ENCODE peak calls at places on chromosomes 4 and X, in five cellular contexts. U, Y, T, M and F are unnamed samples.

GRCh38 chr4:155179216-155179615 is 29.2 kb upstream of the NPY2R start:
- DNase-seq in U (no peak), Y (peak), T (no peak), M (no peak), F (no peak)

GRCh38 chrX:151505796-151506195 is 57.7 kb upstream of the PASD1 start:
- DNase-seq in U (no peak), Y (peak), T (peak), M (no peak), F (no peak)

GRCh38 chr4:121375262-121375661 is 5.6 kb downstream of the QRFPR start:
- DNase-seq in U (no peak), Y (peak), T (no peak), M (no peak), F (no peak)

GRCh38 chr4:131054489-131055019 is 1958.6 kb downstream of the C4orf33 start:
- DNase-seq in U (no peak), Y (no peak), T (no peak), M (no peak), F (no peak)

GRCh38 chr4:12500409-12500808 is 983.7 kb downstream of the RAB28 start:
- DNase-seq in U (no peak), Y (no peak), T (no peak), M (no peak), F (no peak)

GRCh38 chr4:110540606-110541440 is 64.9 kb downstream of the ENPEP start:
- DNase-seq in U (peak), Y (peak), T (no peak), M (no peak), F (no peak)

GRCh38 chrX:110086916-110087484 is 84.1 kb downstream of the TMEM164 start:
- DNase-seq in U (peak), Y (no peak), T (no peak), M (no peak), F (no peak)

GRCh38 chrX:149527705-149528104 is 13.1 kb upstream of the EOLA1 start:
- DNase-seq in U (no peak), Y (peak), T (peak), M (no peak), F (no peak)

GRCh38 chr4:82371398-82371972 is 2.3 kb downstream of the HNRNPD start:
- DNase-seq in U (no peak), Y (peak), T (no peak), M (no peak), F (no peak)

GRCh38 chr4:72714482-72715279 is 145.7 kb upstream of the ADAMTS3 start:
- DNase-seq in U (no peak), Y (no peak), T (no peak), M (no peak), F (no peak)

GRCh38 chrX:154064637-154065435 is 32.7 kb downstream of the MECP2 start:
- DNase-seq in U (no peak), Y (no peak), T (no peak), M (no peak), F (no peak)

GRCh38 chr4:25788839-25789238 is 73.9 kb downstream of the SEL1L3 start:
- DNase-seq in U (no peak), Y (no peak), T (no peak), M (no peak), F (no peak)

GRCh38 chr4:25795091-25795490 is 67.7 kb downstream of the SEL1L3 start:
- DNase-seq in U (no peak), Y (no peak), T (no peak), M (no peak), F (no peak)

GRCh38 chr4:25790024-25790423 is 72.8 kb downstream of the SEL1L3 start:
- DNase-seq in U (no peak), Y (no peak), T (no peak), M (peak), F (no peak)

GRCh38 chr4:25792843-25793242 is 69.9 kb downstream of the SEL1L3 start:
- DNase-seq in U (no peak), Y (no peak), T (no peak), M (peak), F (no peak)

GRCh38 chr4:25792200-25792791 is 70.5 kb downstream of the SEL1L3 start:
- DNase-seq in U (no peak), Y (peak), T (peak), M (peak), F (no peak)
- TF ChIP-seq CTCF in U (peak), Y (peak), T (peak), M (no peak), F (peak)

GRCh38 chrX:86946569-86946968 is 571.0 kb upstream of the KLHL4 start:
- DNase-seq in U (no peak), Y (peak), T (peak), M (no peak), F (peak)
- TF ChIP-seq CTCF in U (no peak), Y (peak), T (peak), M (no peak), F (peak)

DNA sequence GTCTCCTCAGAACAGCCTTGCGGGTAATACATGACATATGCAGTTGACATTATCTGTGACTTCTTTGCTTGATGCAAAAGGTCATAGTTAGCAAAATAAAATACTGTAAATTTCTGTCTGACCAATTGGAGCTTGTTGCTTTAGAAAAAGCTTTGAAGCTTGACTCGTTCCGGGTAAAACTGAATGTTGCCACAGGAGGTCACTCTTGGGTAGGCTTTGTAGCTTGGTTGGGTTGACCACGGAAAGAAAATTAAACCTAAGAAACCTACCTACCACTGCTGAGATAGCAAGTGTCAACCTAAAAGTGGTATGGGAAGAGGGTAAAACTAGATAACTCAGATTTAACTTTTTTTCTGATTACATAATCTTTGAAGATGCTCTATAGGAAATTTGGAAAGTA is 23.2 kb downstream of the PRPS2 start:
- DNase-seq in U (no peak), Y (peak), T (peak), M (no peak), F (peak)
- TF ChIP-seq CTCF in U (peak), Y (peak), T (peak), M (peak), F (peak)

DNA sequence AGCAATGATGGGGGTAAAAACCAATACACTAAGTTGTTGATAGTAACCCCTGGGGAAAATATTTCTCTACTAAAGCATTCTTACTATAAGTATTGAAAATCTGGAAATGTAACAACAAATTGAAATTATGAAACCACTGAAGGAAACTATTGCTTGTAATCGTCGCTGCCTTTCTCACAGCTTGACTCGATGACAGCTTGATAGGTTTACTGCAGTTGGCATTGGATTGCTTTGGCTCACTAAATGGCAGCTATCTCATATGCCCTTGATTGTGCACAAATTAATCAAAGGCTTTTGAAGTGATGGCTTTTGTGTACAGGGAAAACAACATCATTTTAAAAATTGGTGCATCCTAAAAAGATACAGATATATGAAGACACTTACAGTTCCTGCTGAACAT is 419.6 kb upstream of the TENM3 start:
- DNase-seq in U (no peak), Y (no peak), T (no peak), M (no peak), F (no peak)
- TF ChIP-seq CTCF in U (no peak), Y (no peak), T (no peak), M (no peak), F (no peak)

GRCh38 chrX:21708116-21708515 is 49.8 kb downstream of the SMPX start:
- DNase-seq in U (no peak), Y (peak), T (no peak), M (no peak), F (no peak)
- TF ChIP-seq CTCF in U (no peak), Y (peak), T (no peak), M (no peak), F (no peak)

GRCh38 chr4:24559889-24560288 is 24.5 kb downstream of the DHX15 start:
- DNase-seq in U (no peak), Y (no peak), T (no peak), M (no peak), F (no peak)
- TF ChIP-seq CTCF in U (no peak), Y (no peak), T (no peak), M (no peak), F (no peak)

DNA sequence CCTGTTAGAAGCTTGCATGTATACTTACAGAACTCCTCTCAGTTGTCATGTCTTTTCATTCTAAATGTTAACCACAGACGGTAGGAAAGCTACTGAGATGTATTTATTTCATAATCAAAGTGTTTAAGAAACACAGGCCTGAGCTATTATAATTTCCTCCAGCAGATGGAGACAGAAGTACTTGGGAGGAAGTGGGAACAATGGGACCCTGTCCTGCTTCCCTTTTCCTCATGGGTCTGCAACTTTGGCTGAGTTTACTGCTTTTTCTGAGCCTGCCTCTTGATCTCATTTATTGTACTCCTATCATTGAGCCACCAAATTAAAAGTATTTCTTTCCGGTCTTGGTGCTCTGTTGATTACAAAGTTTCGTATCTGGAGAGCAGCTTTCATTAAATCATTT is 67.7 kb upstream of the SPANXN2 start:
- DNase-seq in U (no peak), Y (peak), T (no peak), M (no peak), F (no peak)
- TF ChIP-seq CTCF in U (no peak), Y (peak), T (no peak), M (no peak), F (peak)

GRCh38 chrX:20143539-20143938 is 1.9 kb upstream of the EIF1AX start:
- DNase-seq in U (no peak), Y (peak), T (peak), M (no peak), F (no peak)
- TF ChIP-seq CTCF in U (no peak), Y (no peak), T (no peak), M (no peak), F (no peak)

DNA sequence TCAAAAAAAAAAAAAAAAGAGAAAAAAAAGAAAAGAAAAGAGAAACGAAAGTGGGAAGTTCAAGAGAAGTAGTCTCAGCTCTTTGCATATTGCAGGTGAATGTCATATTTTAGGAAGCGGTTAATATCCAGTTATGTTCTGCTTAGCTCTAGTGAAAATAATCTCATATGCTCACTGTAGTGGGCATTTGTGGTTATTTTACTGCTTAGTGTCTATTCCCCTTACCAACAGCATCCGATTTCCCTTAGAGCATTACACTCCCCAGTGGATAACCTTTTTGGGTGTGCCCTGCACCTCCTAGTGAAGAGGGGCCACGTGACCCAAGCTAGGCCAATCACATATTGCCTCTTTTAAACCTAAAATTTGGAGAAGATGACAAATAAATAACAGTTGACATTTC is 111.2 kb upstream of the ZNF827 start:
- DNase-seq in U (no peak), Y (no peak), T (no peak), M (no peak), F (peak)
- TF ChIP-seq CTCF in U (no peak), Y (no peak), T (no peak), M (no peak), F (no peak)